ENCODE peak calls at places on chromosomes 3 and 15, in nine cellular contexts. F is neuronal stem cell; P is stimulated activated CD4-positive, alpha-beta T cell treated with anti-CD3 and anti-CD28 coated beads, Interleukin-1b, Interleukin-23, amount 100 ng/mL, for 1 hour; S is right lobe of liver; X is KG1; G is left colon; A is neural crest cell; H is AG09319; U is AG04449. I is an unnamed sample.
A peak's percentile ranks its signal among the peaks of the same experiment; 100 is the strongest.

GRCh38 chr3:101036213-101036618 is 43.0 kb upstream of the ABI3BP start:
- DNase-seq in F (peak; percentile 4), P (no peak), S (no peak), X (no peak), G (no peak), A (no peak), H (peak; percentile 75), U (peak; percentile 96), I (no peak)

GRCh38 chr15:31513178-31513577 is 186.5 kb downstream of the KLF13 start:
- DNase-seq in F (no peak), P (no peak), S (peak; percentile 11), X (no peak), G (no peak), A (no peak), H (no peak), U (no peak), I (no peak)

GRCh38 chr3:129632977-129633376 is 26.5 kb upstream of the PLXND1 start:
- DNase-seq in F (no peak), P (no peak), S (no peak), X (no peak), G (no peak), A (no peak), H (no peak), U (no peak), I (no peak)

GRCh38 chr3:109973733-109974132 is 636.4 kb upstream of the DPPA4 start:
- DNase-seq in F (no peak), P (no peak), S (no peak), X (no peak), G (no peak), A (no peak), H (no peak), U (no peak), I (no peak)

GRCh38 chr15:70056091-70056680 is 41.5 kb downstream of the TLE3 start:
- DNase-seq in F (no peak), P (no peak), S (peak; percentile 39), X (no peak), G (peak; percentile 2), A (no peak), H (no peak), U (no peak), I (no peak)

GRCh38 chr15:101358895-101359294 is 63.8 kb upstream of the SNRPA1 start:
- DNase-seq in F (no peak), P (no peak), S (no peak), X (no peak), G (no peak), A (no peak), H (no peak), U (peak; percentile 9), I (no peak)

GRCh38 chr3:88440701-88441100 is 290.9 kb downstream of the C3orf38 start:
- DNase-seq in F (no peak), P (no peak), S (no peak), X (no peak), G (no peak), A (no peak), H (no peak), U (no peak), I (no peak)

GRCh38 chr3:9902372-9903237 is at the start of gene IL17RE:
- DNase-seq in F (no peak), P (no peak), S (peak; percentile 78), X (no peak), G (peak; percentile 84), A (no peak), H (no peak), U (no peak), I (no peak)

GRCh38 chr3:189974372-189974771 is 146.3 kb downstream of the P3H2 start:
- DNase-seq in F (no peak), P (no peak), S (no peak), X (no peak), G (no peak), A (no peak), H (no peak), U (no peak), I (no peak)

GRCh38 chr3:11548721-11549131 is 95.0 kb downstream of the VGLL4 start:
- DNase-seq in F (no peak), P (no peak), S (peak; percentile 42), X (no peak), G (no peak), A (no peak), H (no peak), U (peak; percentile 46), I (no peak)

GRCh38 chr15:67063689-67064606 is 1.5 kb upstream of the SMAD3 start:
- DNase-seq in F (peak; percentile 54), P (no peak), S (peak; percentile 79), X (no peak), G (peak; percentile 67), A (peak; percentile 22), H (no peak), U (no peak), I (peak; percentile 31)

GRCh38 chr3:172074578-172074977 is 35.2 kb downstream of the FNDC3B start:
- DNase-seq in F (no peak), P (no peak), S (peak; percentile 77), X (peak; percentile 68), G (no peak), A (no peak), H (no peak), U (no peak), I (peak; percentile 100)

GRCh38 chr3:12180218-12180617 is 21.5 kb upstream of the TIMP4 start:
- DNase-seq in F (no peak), P (no peak), S (no peak), X (no peak), G (peak; percentile 68), A (no peak), H (no peak), U (no peak), I (no peak)

GRCh38 chr3:166013073-166013679 is 176.0 kb upstream of the BCHE start:
- DNase-seq in F (peak; percentile 20), P (no peak), S (no peak), X (peak; percentile 39), G (no peak), A (peak; percentile 39), H (no peak), U (no peak), I (peak; percentile 37)